ENCODE peak calls at places on chromosomes 3 and 15, in five cellular contexts. One of them, this sample, is unnamed.

GRCh38 chr3:102449341-102449740 is 14.5 kb downstream of the ZPLD1 start:
- DNase-seq in activated CD4-positive, alpha-beta T cell treated with anti-CD3 and anti-CD28 coated beads, Interleukin-2, amount 50 U/mL, for 4 hours: no peak
- DNase-seq in HCT116: no peak
- DNase-seq in aorta: no peak
- DNase-seq in RPMI7951: peak; percentile 87
- DNase-seq in this sample: no peak

GRCh38 chr3:61052855-61053254 is 198.4 kb downstream of the FHIT start:
- DNase-seq in HCT116: no peak
- DNase-seq in RPMI7951: no peak
- DNase-seq in activated CD4-positive, alpha-beta T cell treated with anti-CD3 and anti-CD28 coated beads, Interleukin-2, amount 50 U/mL, for 4 hours: no peak
- DNase-seq in aorta: no peak
- DNase-seq in this sample: no peak

GRCh38 chr3:8759038-8759755 is 10.2 kb downstream of the OXTR start:
- DNase-seq in activated CD4-positive, alpha-beta T cell treated with anti-CD3 and anti-CD28 coated beads, Interleukin-2, amount 50 U/mL, for 4 hours: no peak
- DNase-seq in RPMI7951: peak; percentile 80
- DNase-seq in HCT116: no peak
- DNase-seq in aorta: no peak
- DNase-seq in this sample: no peak

GRCh38 chr3:70919661-70920060 is 607.2 kb upstream of the MDFIC2 start:
- DNase-seq in RPMI7951: no peak
- DNase-seq in aorta: no peak
- DNase-seq in HCT116: no peak
- DNase-seq in activated CD4-positive, alpha-beta T cell treated with anti-CD3 and anti-CD28 coated beads, Interleukin-2, amount 50 U/mL, for 4 hours: no peak
- DNase-seq in this sample: no peak

GRCh38 chr3:28322464-28322863 is 26.1 kb upstream of the ZCWPW2 start:
- DNase-seq in HCT116: no peak
- DNase-seq in activated CD4-positive, alpha-beta T cell treated with anti-CD3 and anti-CD28 coated beads, Interleukin-2, amount 50 U/mL, for 4 hours: no peak
- DNase-seq in RPMI7951: peak; percentile 6
- DNase-seq in aorta: no peak
- DNase-seq in this sample: no peak

GRCh38 chr15:93982226-93982641 is 249.1 kb upstream of the MCTP2 start:
- DNase-seq in RPMI7951: peak; percentile 65
- DNase-seq in aorta: no peak
- DNase-seq in HCT116: no peak
- DNase-seq in activated CD4-positive, alpha-beta T cell treated with anti-CD3 and anti-CD28 coated beads, Interleukin-2, amount 50 U/mL, for 4 hours: no peak
- DNase-seq in this sample: no peak

GRCh38 chr15:46857103-46857502 is 860.2 kb upstream of the SEMA6D start:
- DNase-seq in activated CD4-positive, alpha-beta T cell treated with anti-CD3 and anti-CD28 coated beads, Interleukin-2, amount 50 U/mL, for 4 hours: no peak
- DNase-seq in HCT116: no peak
- DNase-seq in RPMI7951: no peak
- DNase-seq in aorta: no peak
- DNase-seq in this sample: no peak

GRCh38 chr3:13210221-13210975 is 137.2 kb upstream of the IQSEC1 start:
- DNase-seq in HCT116: no peak
- DNase-seq in RPMI7951: no peak
- DNase-seq in activated CD4-positive, alpha-beta T cell treated with anti-CD3 and anti-CD28 coated beads, Interleukin-2, amount 50 U/mL, for 4 hours: no peak
- DNase-seq in aorta: no peak
- DNase-seq in this sample: no peak

GRCh38 chr15:83653639-83654378 is at the start of gene ADAMTSL3:
- DNase-seq in HCT116: no peak
- DNase-seq in aorta: peak; percentile 86
- DNase-seq in RPMI7951: peak; percentile 24
- DNase-seq in activated CD4-positive, alpha-beta T cell treated with anti-CD3 and anti-CD28 coated beads, Interleukin-2, amount 50 U/mL, for 4 hours: no peak
- DNase-seq in this sample: peak; percentile 77

GRCh38 chr3:71987089-71987735 is 202.3 kb upstream of the PROK2 start:
- DNase-seq in HCT116: peak; percentile 12
- DNase-seq in activated CD4-positive, alpha-beta T cell treated with anti-CD3 and anti-CD28 coated beads, Interleukin-2, amount 50 U/mL, for 4 hours: no peak
- DNase-seq in RPMI7951: peak; percentile 39
- DNase-seq in aorta: no peak
- DNase-seq in this sample: peak; percentile 41

GRCh38 chr15:74725845-74726773 is 781 bp upstream of the CYP1A1 start:
- DNase-seq in aorta: peak; percentile 51
- DNase-seq in HCT116: no peak
- DNase-seq in activated CD4-positive, alpha-beta T cell treated with anti-CD3 and anti-CD28 coated beads, Interleukin-2, amount 50 U/mL, for 4 hours: peak; percentile 32
- DNase-seq in RPMI7951: peak; percentile 55
- DNase-seq in this sample: peak; percentile 88

GRCh38 chr15:31338879-31339557 is 12.4 kb downstream of the KLF13 start:
- DNase-seq in aorta: peak; percentile 88
- DNase-seq in RPMI7951: peak; percentile 99
- DNase-seq in HCT116: no peak
- DNase-seq in activated CD4-positive, alpha-beta T cell treated with anti-CD3 and anti-CD28 coated beads, Interleukin-2, amount 50 U/mL, for 4 hours: no peak
- DNase-seq in this sample: peak; percentile 58

GRCh38 chr3:36312351-36312750 is 68.0 kb upstream of the STAC start:
- DNase-seq in activated CD4-positive, alpha-beta T cell treated with anti-CD3 and anti-CD28 coated beads, Interleukin-2, amount 50 U/mL, for 4 hours: no peak
- DNase-seq in HCT116: no peak
- DNase-seq in RPMI7951: peak; percentile 3
- DNase-seq in aorta: no peak
- DNase-seq in this sample: no peak

GRCh38 chr3:11582123-11582968 is 61.4 kb downstream of the VGLL4 start:
- DNase-seq in HCT116: no peak
- DNase-seq in aorta: peak; percentile 73
- DNase-seq in RPMI7951: peak; percentile 96
- DNase-seq in activated CD4-positive, alpha-beta T cell treated with anti-CD3 and anti-CD28 coated beads, Interleukin-2, amount 50 U/mL, for 4 hours: no peak
- DNase-seq in this sample: peak; percentile 82

GRCh38 chr3:115930922-115931321 is 307.6 kb downstream of the GAP43 start:
- DNase-seq in HCT116: no peak
- DNase-seq in aorta: no peak
- DNase-seq in activated CD4-positive, alpha-beta T cell treated with anti-CD3 and anti-CD28 coated beads, Interleukin-2, amount 50 U/mL, for 4 hours: no peak
- DNase-seq in RPMI7951: no peak
- DNase-seq in this sample: no peak

GRCh38 chr3:14516738-14517345 is 23.3 kb downstream of the GRIP2 start:
- DNase-seq in RPMI7951: no peak
- DNase-seq in HCT116: no peak
- DNase-seq in aorta: no peak
- DNase-seq in activated CD4-positive, alpha-beta T cell treated with anti-CD3 and anti-CD28 coated beads, Interleukin-2, amount 50 U/mL, for 4 hours: no peak
- DNase-seq in this sample: no peak

GRCh38 chr3:44970916-44971490 is 5.0 kb downstream of the ZDHHC3 start:
- DNase-seq in activated CD4-positive, alpha-beta T cell treated with anti-CD3 and anti-CD28 coated beads, Interleukin-2, amount 50 U/mL, for 4 hours: no peak
- DNase-seq in aorta: no peak
- DNase-seq in RPMI7951: no peak
- DNase-seq in HCT116: no peak
- DNase-seq in this sample: peak; percentile 19

GRCh38 chr3:152264378-152264777 is 4.4 kb upstream of the MBNL1 start:
- DNase-seq in HCT116: no peak
- DNase-seq in aorta: no peak
- DNase-seq in activated CD4-positive, alpha-beta T cell treated with anti-CD3 and anti-CD28 coated beads, Interleukin-2, amount 50 U/mL, for 4 hours: no peak
- DNase-seq in RPMI7951: no peak
- DNase-seq in this sample: no peak

GRCh38 chr3:127839099-127839498 is 16.8 kb upstream of the MGLL start:
- DNase-seq in HCT116: no peak
- DNase-seq in RPMI7951: no peak
- DNase-seq in aorta: no peak
- DNase-seq in activated CD4-positive, alpha-beta T cell treated with anti-CD3 and anti-CD28 coated beads, Interleukin-2, amount 50 U/mL, for 4 hours: no peak
- DNase-seq in this sample: no peak

GRCh38 chr3:4292301-4292700 is 10.9 kb upstream of the SETMAR start:
- DNase-seq in activated CD4-positive, alpha-beta T cell treated with anti-CD3 and anti-CD28 coated beads, Interleukin-2, amount 50 U/mL, for 4 hours: no peak
- DNase-seq in HCT116: no peak
- DNase-seq in RPMI7951: no peak
- DNase-seq in aorta: no peak
- DNase-seq in this sample: no peak

GRCh38 chr15:90750186-90750585 is 33.0 kb downstream of the BLM start:
- DNase-seq in aorta: no peak
- DNase-seq in activated CD4-positive, alpha-beta T cell treated with anti-CD3 and anti-CD28 coated beads, Interleukin-2, amount 50 U/mL, for 4 hours: no peak
- DNase-seq in HCT116: no peak
- DNase-seq in RPMI7951: no peak
- DNase-seq in this sample: no peak

GRCh38 chr3:123281929-123282328 is 80.2 kb downstream of the SEC22A start:
- DNase-seq in activated CD4-positive, alpha-beta T cell treated with anti-CD3 and anti-CD28 coated beads, Interleukin-2, amount 50 U/mL, for 4 hours: no peak
- DNase-seq in RPMI7951: no peak
- DNase-seq in HCT116: no peak
- DNase-seq in aorta: no peak
- DNase-seq in this sample: no peak

GRCh38 chr3:20064796-20065564 is 24.7 kb downstream of the KAT2B start:
- DNase-seq in RPMI7951: no peak
- DNase-seq in activated CD4-positive, alpha-beta T cell treated with anti-CD3 and anti-CD28 coated beads, Interleukin-2, amount 50 U/mL, for 4 hours: no peak
- DNase-seq in aorta: no peak
- DNase-seq in HCT116: no peak
- DNase-seq in this sample: no peak

GRCh38 chr3:26049956-26050355 is 260.1 kb downstream of the OXSM start:
- DNase-seq in HCT116: no peak
- DNase-seq in RPMI7951: no peak
- DNase-seq in aorta: no peak
- DNase-seq in activated CD4-positive, alpha-beta T cell treated with anti-CD3 and anti-CD28 coated beads, Interleukin-2, amount 50 U/mL, for 4 hours: no peak
- DNase-seq in this sample: no peak

This sample was measured in hepatocyte.